ENCODE peak calls at places on chromosomes 1 and 21, in ten cellular contexts. One of them, this sample, is unnamed.

GRCh38 chr1:227255086-227255732 is 63.1 kb downstream of the CDC42BPA start:
- DNase-seq in NT2/D1: no peak
- DNase-seq in brain microvascular endothelial cell: no peak
- DNase-seq in epithelial cell of esophagus: no peak
- DNase-seq in right lobe of liver: no peak
- DNase-seq in IMR-90: no peak
- DNase-seq in heart right ventricle: no peak
- DNase-seq in AG04449: no peak
- DNase-seq in PC-3: no peak
- DNase-seq in AG09309: no peak
- DNase-seq in this sample: no peak

GRCh38 chr21:43812139-43812821 is 22.9 kb downstream of the RRP1 start:
- DNase-seq in NT2/D1: no peak
- DNase-seq in brain microvascular endothelial cell: no peak
- DNase-seq in epithelial cell of esophagus: peak
- DNase-seq in right lobe of liver: peak
- DNase-seq in IMR-90: no peak
- DNase-seq in heart right ventricle: no peak
- DNase-seq in AG04449: no peak
- DNase-seq in PC-3: no peak
- DNase-seq in AG09309: no peak
- DNase-seq in this sample: no peak

GRCh38 chr1:7177021-7177420 is 391.8 kb downstream of the CAMTA1 start:
- DNase-seq in NT2/D1: no peak
- DNase-seq in brain microvascular endothelial cell: no peak
- DNase-seq in epithelial cell of esophagus: no peak
- DNase-seq in right lobe of liver: no peak
- DNase-seq in IMR-90: no peak
- DNase-seq in heart right ventricle: no peak
- DNase-seq in AG04449: no peak
- DNase-seq in PC-3: no peak
- DNase-seq in AG09309: no peak
- DNase-seq in this sample: no peak

GRCh38 chr1:198153804-198154203 is 3.0 kb upstream of the NEK7 start:
- DNase-seq in NT2/D1: no peak
- DNase-seq in brain microvascular endothelial cell: peak
- DNase-seq in epithelial cell of esophagus: no peak
- DNase-seq in right lobe of liver: no peak
- DNase-seq in IMR-90: no peak
- DNase-seq in heart right ventricle: no peak
- DNase-seq in AG04449: no peak
- DNase-seq in PC-3: no peak
- DNase-seq in AG09309: no peak
- DNase-seq in this sample: peak

GRCh38 chr21:25107708-25108107 is 499.6 kb downstream of the MRPL39 start:
- DNase-seq in NT2/D1: peak
- DNase-seq in brain microvascular endothelial cell: peak
- DNase-seq in epithelial cell of esophagus: peak
- DNase-seq in right lobe of liver: no peak
- DNase-seq in IMR-90: peak
- DNase-seq in heart right ventricle: no peak
- DNase-seq in AG04449: peak
- DNase-seq in PC-3: peak
- DNase-seq in AG09309: no peak
- DNase-seq in this sample: no peak

GRCh38 chr1:18849252-18849651 is 10.2 kb downstream of the TAS1R2 start:
- DNase-seq in NT2/D1: no peak
- DNase-seq in brain microvascular endothelial cell: no peak
- DNase-seq in epithelial cell of esophagus: no peak
- DNase-seq in right lobe of liver: no peak
- DNase-seq in IMR-90: no peak
- DNase-seq in heart right ventricle: no peak
- DNase-seq in AG04449: no peak
- DNase-seq in PC-3: no peak
- DNase-seq in AG09309: no peak
- DNase-seq in this sample: peak

GRCh38 chr1:155177192-155177917 is 3.7 kb downstream of the TRIM46 start:
- DNase-seq in NT2/D1: no peak
- DNase-seq in brain microvascular endothelial cell: no peak
- DNase-seq in epithelial cell of esophagus: peak
- DNase-seq in right lobe of liver: peak
- DNase-seq in IMR-90: no peak
- DNase-seq in heart right ventricle: no peak
- DNase-seq in AG04449: no peak
- DNase-seq in PC-3: peak
- DNase-seq in AG09309: no peak
- DNase-seq in this sample: no peak

GRCh38 chr1:94873520-94874351 is 53.2 kb downstream of the CNN3 start:
- DNase-seq in NT2/D1: no peak
- DNase-seq in brain microvascular endothelial cell: no peak
- DNase-seq in epithelial cell of esophagus: peak
- DNase-seq in right lobe of liver: no peak
- DNase-seq in IMR-90: peak
- DNase-seq in heart right ventricle: peak
- DNase-seq in AG04449: no peak
- DNase-seq in PC-3: no peak
- DNase-seq in AG09309: no peak
- DNase-seq in this sample: no peak

GRCh38 chr1:43622471-43622870 is 27.5 kb upstream of the KDM4A start:
- DNase-seq in NT2/D1: no peak
- DNase-seq in brain microvascular endothelial cell: peak
- DNase-seq in epithelial cell of esophagus: no peak
- DNase-seq in right lobe of liver: no peak
- DNase-seq in IMR-90: peak
- DNase-seq in heart right ventricle: no peak
- DNase-seq in AG04449: no peak
- DNase-seq in PC-3: no peak
- DNase-seq in AG09309: no peak
- DNase-seq in this sample: no peak

GRCh38 chr1:150514260-150514659 is 1.3 kb upstream of the FALEC start:
- DNase-seq in NT2/D1: no peak
- DNase-seq in brain microvascular endothelial cell: no peak
- DNase-seq in epithelial cell of esophagus: no peak
- DNase-seq in right lobe of liver: no peak
- DNase-seq in IMR-90: no peak
- DNase-seq in heart right ventricle: no peak
- DNase-seq in AG04449: no peak
- DNase-seq in PC-3: no peak
- DNase-seq in AG09309: no peak
- DNase-seq in this sample: no peak

GRCh38 chr1:247857069-247857985 is at the start of gene TRIM58:
- DNase-seq in NT2/D1: peak
- DNase-seq in brain microvascular endothelial cell: no peak
- DNase-seq in epithelial cell of esophagus: no peak
- DNase-seq in right lobe of liver: no peak
- DNase-seq in IMR-90: no peak
- DNase-seq in heart right ventricle: no peak
- DNase-seq in AG04449: no peak
- DNase-seq in PC-3: peak
- DNase-seq in AG09309: no peak
- DNase-seq in this sample: no peak

DNA sequence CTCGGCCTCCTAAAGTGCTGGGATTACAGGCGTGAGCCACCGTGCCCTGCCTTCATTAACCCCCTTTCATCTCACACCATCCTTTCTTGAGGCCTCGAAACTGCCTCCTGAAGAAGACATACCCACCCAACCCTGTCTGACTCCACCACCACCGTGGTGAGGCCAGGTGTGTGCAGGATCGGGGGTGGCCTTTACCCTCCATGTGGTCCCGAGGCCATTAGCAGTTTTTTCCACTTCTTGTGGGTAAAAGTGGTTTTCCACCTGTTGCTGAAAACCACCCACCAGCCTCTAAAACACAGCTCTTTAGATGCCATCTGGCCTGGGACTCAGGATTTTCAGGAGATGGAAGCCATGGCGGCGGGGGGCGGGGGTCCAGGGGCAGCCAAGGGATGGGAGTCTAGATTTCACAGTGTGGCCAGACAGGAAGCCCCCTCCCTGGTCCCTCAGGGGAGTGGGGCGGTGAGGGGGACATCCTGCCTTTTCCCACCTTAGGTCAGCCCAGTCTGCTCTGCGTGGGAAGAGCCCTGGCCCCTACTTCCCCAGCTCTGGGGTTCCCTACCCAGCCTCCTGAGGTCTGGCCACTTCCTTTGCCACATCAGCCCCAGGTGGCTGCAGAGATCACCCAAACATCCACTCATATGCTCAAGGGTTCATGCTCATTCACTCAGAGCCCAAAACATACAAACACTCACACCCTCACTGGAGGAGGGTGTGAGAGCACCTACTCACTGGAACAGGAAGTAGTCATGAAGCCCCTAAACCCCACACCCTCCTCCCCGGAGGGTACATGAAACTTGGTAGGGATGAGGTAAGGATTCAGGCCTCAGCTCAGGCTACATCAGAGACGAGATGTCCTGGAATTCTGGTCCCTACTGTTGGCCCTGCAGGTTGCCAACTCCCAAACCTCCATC is 2.3 kb downstream of the FGR start:
- DNase-seq in NT2/D1: no peak
- DNase-seq in brain microvascular endothelial cell: no peak
- DNase-seq in epithelial cell of esophagus: no peak
- DNase-seq in right lobe of liver: no peak
- DNase-seq in IMR-90: no peak
- DNase-seq in heart right ventricle: no peak
- DNase-seq in AG04449: no peak
- DNase-seq in PC-3: no peak
- DNase-seq in AG09309: no peak
- DNase-seq in this sample: no peak
- H3K4me3 ChIP-seq in NT2/D1: no peak
- H3K4me3 ChIP-seq in brain microvascular endothelial cell: no peak
- H3K4me3 ChIP-seq in epithelial cell of esophagus: no peak
- H3K4me3 ChIP-seq in right lobe of liver: no peak
- H3K4me3 ChIP-seq in IMR-90: no peak
- H3K4me3 ChIP-seq in heart right ventricle: no peak
- H3K4me3 ChIP-seq in AG04449: no peak
- H3K4me3 ChIP-seq in PC-3: no peak
- H3K4me3 ChIP-seq in AG09309: no peak
- H3K4me3 ChIP-seq in this sample: no peak

DNA sequence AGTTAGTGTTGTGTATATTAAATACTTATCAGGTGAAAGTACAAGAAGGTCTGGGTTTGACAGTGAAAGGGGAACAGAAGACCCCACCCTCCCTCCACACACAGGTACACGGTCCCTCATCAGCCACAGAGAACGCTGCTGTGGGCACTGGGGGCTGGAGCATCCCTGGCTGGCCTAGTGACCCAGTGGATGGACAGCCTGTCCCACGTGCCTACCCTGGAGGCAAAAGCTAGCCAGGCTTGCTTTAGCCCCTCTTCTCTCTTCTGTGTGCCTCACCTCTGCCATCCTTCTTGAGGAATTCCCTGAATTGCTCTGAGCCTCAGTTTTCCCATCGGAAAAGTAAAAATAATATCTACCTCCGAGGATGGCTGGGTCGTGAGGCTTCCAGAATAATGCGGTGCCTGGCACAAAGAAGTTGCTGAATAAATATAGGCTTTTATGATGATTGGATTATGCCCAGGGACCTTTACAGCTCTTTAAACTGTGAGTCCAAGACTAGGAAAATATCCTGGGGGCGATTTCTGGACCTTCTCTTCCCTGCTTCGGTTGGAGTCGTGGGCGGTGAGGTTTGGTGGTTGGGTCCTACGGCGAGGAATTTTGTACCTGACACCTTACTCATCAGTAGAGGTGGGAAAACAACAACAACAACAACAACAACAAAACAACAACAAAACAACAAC is 918 bp downstream of the IFNLR1 start:
- DNase-seq in NT2/D1: no peak
- DNase-seq in brain microvascular endothelial cell: no peak
- DNase-seq in epithelial cell of esophagus: no peak
- DNase-seq in right lobe of liver: no peak
- DNase-seq in IMR-90: no peak
- DNase-seq in heart right ventricle: no peak
- DNase-seq in AG04449: no peak
- DNase-seq in PC-3: peak
- DNase-seq in AG09309: no peak
- DNase-seq in this sample: no peak
- H3K4me3 ChIP-seq in NT2/D1: peak
- H3K4me3 ChIP-seq in brain microvascular endothelial cell: no peak
- H3K4me3 ChIP-seq in epithelial cell of esophagus: peak
- H3K4me3 ChIP-seq in right lobe of liver: peak
- H3K4me3 ChIP-seq in IMR-90: no peak
- H3K4me3 ChIP-seq in heart right ventricle: no peak
- H3K4me3 ChIP-seq in AG04449: no peak
- H3K4me3 ChIP-seq in PC-3: peak
- H3K4me3 ChIP-seq in AG09309: no peak
- H3K4me3 ChIP-seq in this sample: no peak

DNA sequence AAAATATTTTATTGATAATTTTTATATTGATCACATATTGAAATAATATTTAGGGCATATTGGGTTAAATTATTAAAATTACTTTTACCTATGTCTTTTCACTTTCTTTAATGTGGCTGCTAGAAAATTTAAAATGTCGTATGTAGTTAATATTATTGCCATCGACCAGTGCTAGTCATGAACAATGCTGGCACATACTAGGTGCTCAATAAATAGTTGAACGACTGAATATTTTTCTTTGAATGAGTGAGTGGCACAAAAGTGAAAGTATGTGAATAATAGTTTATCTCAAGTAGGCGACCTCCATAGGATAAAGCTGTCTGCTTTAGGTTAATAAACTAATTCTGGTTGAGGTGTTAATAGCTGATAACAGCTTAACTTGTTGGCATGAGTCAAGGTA is 150.8 kb upstream of the FGGY start:
- DNase-seq in NT2/D1: no peak
- DNase-seq in brain microvascular endothelial cell: no peak
- DNase-seq in epithelial cell of esophagus: no peak
- DNase-seq in right lobe of liver: no peak
- DNase-seq in IMR-90: no peak
- DNase-seq in heart right ventricle: no peak
- DNase-seq in AG04449: no peak
- DNase-seq in PC-3: no peak
- DNase-seq in AG09309: no peak
- DNase-seq in this sample: no peak
- H3K4me3 ChIP-seq in NT2/D1: no peak
- H3K4me3 ChIP-seq in brain microvascular endothelial cell: no peak
- H3K4me3 ChIP-seq in epithelial cell of esophagus: no peak
- H3K4me3 ChIP-seq in right lobe of liver: no peak
- H3K4me3 ChIP-seq in IMR-90: no peak
- H3K4me3 ChIP-seq in heart right ventricle: no peak
- H3K4me3 ChIP-seq in AG04449: no peak
- H3K4me3 ChIP-seq in PC-3: peak
- H3K4me3 ChIP-seq in AG09309: no peak
- H3K4me3 ChIP-seq in this sample: peak

DNA sequence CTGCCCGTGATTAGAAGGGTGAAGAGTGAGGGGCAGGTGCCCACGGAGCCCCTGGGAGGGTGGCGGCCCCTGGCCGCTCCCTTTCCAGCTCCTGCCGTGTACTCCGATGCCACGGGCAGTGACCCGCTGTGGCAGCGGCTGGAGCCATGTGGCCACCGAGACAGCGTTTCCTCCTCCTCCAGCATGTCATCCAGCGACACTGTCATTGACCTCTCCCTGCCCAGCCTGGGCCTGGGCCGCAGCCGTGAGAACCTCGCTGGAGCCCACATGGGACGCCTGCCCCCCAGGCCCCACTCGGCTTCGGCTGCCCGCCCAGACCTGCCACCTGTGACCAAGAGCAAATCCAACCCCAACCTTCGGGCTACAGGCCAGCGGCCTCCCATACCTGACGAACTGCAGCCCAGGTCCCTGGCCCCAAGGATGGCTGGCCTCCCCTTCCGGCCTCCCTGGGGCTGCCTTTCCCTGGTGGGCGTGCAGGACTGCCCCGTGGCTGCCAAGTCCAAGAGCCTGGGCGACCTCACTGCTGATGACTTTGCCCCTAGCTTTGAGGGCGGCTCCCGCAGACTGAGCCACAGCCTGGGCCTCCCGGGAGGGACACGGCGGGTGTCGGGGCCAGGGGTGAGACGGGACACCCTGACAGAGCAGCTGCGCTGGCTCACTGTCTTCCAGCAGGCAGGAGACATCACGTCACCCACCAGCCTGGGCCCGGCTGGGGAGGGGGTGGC is 22.0 kb downstream of the PANK4 start:
- DNase-seq in NT2/D1: no peak
- DNase-seq in brain microvascular endothelial cell: no peak
- DNase-seq in epithelial cell of esophagus: no peak
- DNase-seq in right lobe of liver: no peak
- DNase-seq in IMR-90: no peak
- DNase-seq in heart right ventricle: no peak
- DNase-seq in AG04449: no peak
- DNase-seq in PC-3: no peak
- DNase-seq in AG09309: no peak
- DNase-seq in this sample: no peak
- H3K4me3 ChIP-seq in NT2/D1: no peak
- H3K4me3 ChIP-seq in brain microvascular endothelial cell: no peak
- H3K4me3 ChIP-seq in epithelial cell of esophagus: no peak
- H3K4me3 ChIP-seq in right lobe of liver: no peak
- H3K4me3 ChIP-seq in IMR-90: no peak
- H3K4me3 ChIP-seq in heart right ventricle: no peak
- H3K4me3 ChIP-seq in AG04449: no peak
- H3K4me3 ChIP-seq in PC-3: no peak
- H3K4me3 ChIP-seq in AG09309: no peak
- H3K4me3 ChIP-seq in this sample: no peak

This sample was measured in aorta.